ENCODE peak calls at places on chromosomes 7 and 10, in six cellular contexts. Y is SK-N-SH, L is endothelial cell of umbilical vein, B is HCT116, O is K562, T is GM12878. P is an unnamed sample.

GRCh38 chr10:34766256-34766580 is 48.9 kb downstream of the PARD3 start:
- DNase-seq in T (no peak), L (peak; percentile 38), Y (peak; percentile 36), B (no peak), O (no peak), P (no peak)

GRCh38 chr10:92604841-92605240 is 11.9 kb downstream of the KIF11 start:
- DNase-seq in T (no peak), Y (no peak), B (no peak), L (no peak), O (no peak), P (no peak)

GRCh38 chr10:3931224-3931623 is 146.2 kb upstream of the KLF6 start:
- DNase-seq in Y (no peak), B (no peak), T (no peak), O (no peak), L (peak; percentile 54), P (no peak)

GRCh38 chr10:42868530-42868929 is 85.9 kb downstream of the BMS1 start:
- DNase-seq in Y (no peak), O (no peak), B (no peak), L (no peak), T (no peak), P (no peak)

GRCh38 chr7:5421626-5422323 is 1.9 kb downstream of the TNRC18 start:
- DNase-seq in O (peak; percentile 63), L (peak; percentile 61), T (no peak), Y (peak; percentile 67), B (no peak), P (no peak)

GRCh38 chr7:138892808-138893207 is 88.4 kb downstream of the KIAA1549 start:
- DNase-seq in L (no peak), B (no peak), Y (no peak), O (no peak), T (no peak), P (no peak)

GRCh38 chr7:156230576-156230975 is 410.0 kb upstream of the RNF32 start:
- DNase-seq in Y (no peak), O (no peak), L (no peak), T (no peak), B (no peak), P (no peak)

GRCh38 chr10:3869036-3869435 is 84.0 kb upstream of the KLF6 start:
- DNase-seq in O (no peak), Y (no peak), L (no peak), B (no peak), T (no peak), P (no peak)

GRCh38 chr7:114589436-114589835 is 174.8 kb downstream of the FOXP2 start:
- DNase-seq in Y (no peak), T (no peak), L (no peak), B (no peak), O (no peak), P (peak; percentile 35)

GRCh38 chr10:224571-224970 is 89.3 kb downstream of the ZMYND11 start:
- DNase-seq in L (no peak), Y (no peak), T (no peak), O (no peak), B (no peak), P (no peak)

GRCh38 chr10:66931949-66932343 is 6.1 kb downstream of the LRRTM3 start:
- DNase-seq in O (no peak), Y (no peak), B (no peak), T (no peak), L (no peak), P (no peak)

GRCh38 chr7:31251441-31251840 is 89.1 kb downstream of the NEUROD6 start:
- DNase-seq in B (no peak), O (no peak), L (no peak), T (no peak), Y (no peak), P (no peak)

GRCh38 chr7:99971242-99971641 is 4.6 kb downstream of the AZGP1 start:
- DNase-seq in O (no peak), T (no peak), Y (no peak), L (no peak), B (no peak), P (no peak)
- TF ChIP-seq POLR2AphosphoS5 in O (no peak), T (no peak), Y (no peak), L (no peak), B (no peak), P (no peak)

GRCh38 chr10:23516530-23516929 is 77.7 kb downstream of the OTUD1 start:
- DNase-seq in L (no peak), Y (peak; percentile 28), O (peak; percentile 5), T (no peak), B (no peak), P (no peak)
- H3K9ac ChIP-seq in L (no peak overlapping the region), Y (no peak overlapping the region), O (no peak overlapping the region), T (no peak overlapping the region), B (no peak overlapping the region), P (no peak overlapping the region)

GRCh38 chr10:59586407-59586891 is 123.2 kb downstream of the SLC16A9 start:
- DNase-seq in Y (no peak), L (no peak), B (no peak), T (no peak), O (no peak), P (no peak)
- TF ChIP-seq POLR2AphosphoS5 in Y (no peak), L (no peak), B (no peak), T (no peak), O (no peak), P (no peak)

GRCh38 chr7:2237109-2237602 is 4.4 kb upstream of the MAD1L1 start:
- DNase-seq in Y (no peak), O (no peak), L (no peak), B (no peak), T (peak; percentile 96), P (no peak)
- H3K9ac ChIP-seq in Y (no peak overlapping the region), O (no peak overlapping the region), L (no peak overlapping the region), B (no peak overlapping the region), T (peak overlapping the region; percentile 61), P (no peak overlapping the region)

GRCh38 chr10:15149042-15149771 is 19.3 kb downstream of the NMT2 start:
- DNase-seq in Y (no peak), B (no peak), T (no peak), O (no peak), L (no peak), P (no peak)
- TF ChIP-seq POLR2AphosphoS5 in Y (no peak), B (no peak), T (no peak), O (no peak), L (no peak), P (no peak)

GRCh38 chr7:101620991-101621390 is 8.1 kb downstream of the MYL10 start:
- DNase-seq in T (no peak), L (no peak), O (no peak), Y (peak; percentile 37), B (no peak), P (no peak)
- H3K9ac ChIP-seq in T (no peak overlapping the region), L (no peak overlapping the region), O (no peak overlapping the region), Y (no peak overlapping the region), B (no peak overlapping the region), P (no peak overlapping the region)

GRCh38 chr7:44639701-44640321 is 33.4 kb downstream of the OGDH start:
- DNase-seq in O (no peak), T (no peak), L (peak; percentile 85), Y (peak; percentile 31), B (peak; percentile 12), P (no peak)
- TF ChIP-seq POLR2AphosphoS5 in O (no peak), T (no peak), L (no peak), Y (peak; percentile 40), B (no peak), P (no peak)